ENCODE peak calls at places on chromosomes 6 and 20, in five cellular contexts. One of them, this sample, is unnamed.

GRCh38 chr20:24648481-24648880 is 179.1 kb downstream of the SYNDIG1 start:
- DNase-seq in posterior vena cava: peak
- DNase-seq in GF-D8: no peak
- DNase-seq in HFF-Myc: no peak
- DNase-seq in brain microvascular endothelial cell: no peak
- DNase-seq in this sample: no peak

GRCh38 chr6:125962900-125963497 is 6.4 kb downstream of the HINT3 start:
- DNase-seq in posterior vena cava: no peak
- DNase-seq in GF-D8: no peak
- DNase-seq in HFF-Myc: no peak
- DNase-seq in brain microvascular endothelial cell: no peak
- DNase-seq in this sample: no peak

GRCh38 chr6:21885532-21886089 is 292.1 kb downstream of the SOX4 start:
- DNase-seq in posterior vena cava: peak
- DNase-seq in GF-D8: no peak
- DNase-seq in HFF-Myc: peak
- DNase-seq in brain microvascular endothelial cell: peak
- DNase-seq in this sample: no peak

GRCh38 chr20:49957487-49957938 is 21.3 kb downstream of the RNF114 start:
- DNase-seq in posterior vena cava: peak
- DNase-seq in GF-D8: no peak
- DNase-seq in HFF-Myc: no peak
- DNase-seq in brain microvascular endothelial cell: no peak
- DNase-seq in this sample: no peak

GRCh38 chr6:111080713-111081112 is 6.6 kb upstream of the SLC16A10 start:
- DNase-seq in posterior vena cava: no peak
- DNase-seq in GF-D8: no peak
- DNase-seq in HFF-Myc: no peak
- DNase-seq in brain microvascular endothelial cell: no peak
- DNase-seq in this sample: no peak

GRCh38 chr20:54137115-54137514 is 36.7 kb downstream of the CYP24A1 start:
- DNase-seq in posterior vena cava: no peak
- DNase-seq in GF-D8: no peak
- DNase-seq in HFF-Myc: no peak
- DNase-seq in brain microvascular endothelial cell: no peak
- DNase-seq in this sample: no peak

GRCh38 chr20:53609501-53610445 is 16.1 kb upstream of the ZNF217 start:
- DNase-seq in posterior vena cava: no peak
- DNase-seq in GF-D8: peak
- DNase-seq in HFF-Myc: no peak
- DNase-seq in brain microvascular endothelial cell: no peak
- DNase-seq in this sample: no peak

GRCh38 chr6:106745396-106745795 is 116.0 kb downstream of the QRSL1 start:
- DNase-seq in posterior vena cava: no peak
- DNase-seq in GF-D8: no peak
- DNase-seq in HFF-Myc: no peak
- DNase-seq in brain microvascular endothelial cell: no peak
- DNase-seq in this sample: no peak

GRCh38 chr20:50691585-50692552 is 527 bp upstream of the RIPOR3 start:
- DNase-seq in posterior vena cava: no peak
- DNase-seq in GF-D8: no peak
- DNase-seq in HFF-Myc: no peak
- DNase-seq in brain microvascular endothelial cell: peak
- DNase-seq in this sample: no peak

GRCh38 chr6:37205189-37205996 is 35.4 kb downstream of the PIM1 start:
- DNase-seq in posterior vena cava: no peak
- DNase-seq in GF-D8: no peak
- DNase-seq in HFF-Myc: no peak
- DNase-seq in brain microvascular endothelial cell: no peak
- DNase-seq in this sample: no peak

GRCh38 chr6:2209226-2209809 is 36.1 kb downstream of the GMDS start:
- DNase-seq in posterior vena cava: no peak
- DNase-seq in GF-D8: no peak
- DNase-seq in HFF-Myc: no peak
- DNase-seq in brain microvascular endothelial cell: peak
- DNase-seq in this sample: peak

This sample was measured in RKO.